ENCODE peak calls at places on chromosomes 13 and 19, in ten cellular contexts. One of them, this sample, is unnamed.

GRCh38 chr13:112062619-112063308 is 4.2 kb upstream of the SOX1 start:
- DNase-seq in cardiac fibroblast: no peak
- DNase-seq in fibroblast of lung: no peak
- DNase-seq in mucosa of descending colon: no peak
- DNase-seq in lower lobe of right lung: no peak
- DNase-seq in BE2C: no peak
- DNase-seq in activated B cell treated with CpG ODN at 0.5 μM for 24 hours: no peak
- DNase-seq in PC-9: no peak
- DNase-seq in lung: no peak
- DNase-seq in RWPE2: no peak
- DNase-seq in this sample: no peak

GRCh38 chr13:95020298-95020987 is 280.8 kb downstream of the ABCC4 start:
- DNase-seq in cardiac fibroblast: peak
- DNase-seq in fibroblast of lung: peak
- DNase-seq in mucosa of descending colon: no peak
- DNase-seq in lower lobe of right lung: no peak
- DNase-seq in BE2C: no peak
- DNase-seq in activated B cell treated with CpG ODN at 0.5 μM for 24 hours: no peak
- DNase-seq in PC-9: no peak
- DNase-seq in lung: no peak
- DNase-seq in RWPE2: no peak
- DNase-seq in this sample: no peak

GRCh38 chr13:72221276-72221962 is 354.4 kb upstream of the DACH1 start:
- DNase-seq in cardiac fibroblast: peak
- DNase-seq in fibroblast of lung: no peak
- DNase-seq in mucosa of descending colon: peak
- DNase-seq in lower lobe of right lung: peak
- DNase-seq in BE2C: peak
- DNase-seq in activated B cell treated with CpG ODN at 0.5 μM for 24 hours: no peak
- DNase-seq in PC-9: peak
- DNase-seq in lung: no peak
- DNase-seq in RWPE2: no peak
- DNase-seq in this sample: no peak

GRCh38 chr13:41501281-41501680 is 43.9 kb downstream of the RGCC start:
- DNase-seq in cardiac fibroblast: no peak
- DNase-seq in fibroblast of lung: no peak
- DNase-seq in mucosa of descending colon: no peak
- DNase-seq in lower lobe of right lung: no peak
- DNase-seq in BE2C: no peak
- DNase-seq in activated B cell treated with CpG ODN at 0.5 μM for 24 hours: no peak
- DNase-seq in PC-9: no peak
- DNase-seq in lung: no peak
- DNase-seq in RWPE2: no peak
- DNase-seq in this sample: no peak

GRCh38 chr13:36904219-36904618 is 15.8 kb downstream of the SMAD9 start:
- DNase-seq in cardiac fibroblast: no peak
- DNase-seq in fibroblast of lung: no peak
- DNase-seq in mucosa of descending colon: no peak
- DNase-seq in lower lobe of right lung: no peak
- DNase-seq in BE2C: peak
- DNase-seq in activated B cell treated with CpG ODN at 0.5 μM for 24 hours: no peak
- DNase-seq in PC-9: no peak
- DNase-seq in lung: no peak
- DNase-seq in RWPE2: no peak
- DNase-seq in this sample: no peak

GRCh38 chr13:43805071-43805468 is 18.3 kb upstream of the ENOX1 start:
- DNase-seq in cardiac fibroblast: peak
- DNase-seq in fibroblast of lung: peak
- DNase-seq in mucosa of descending colon: no peak
- DNase-seq in lower lobe of right lung: no peak
- DNase-seq in BE2C: no peak
- DNase-seq in activated B cell treated with CpG ODN at 0.5 μM for 24 hours: no peak
- DNase-seq in PC-9: peak
- DNase-seq in lung: no peak
- DNase-seq in RWPE2: peak
- DNase-seq in this sample: peak

GRCh38 chr13:38979891-38980627 is 10.6 kb downstream of the STOML3 start:
- DNase-seq in cardiac fibroblast: peak
- DNase-seq in fibroblast of lung: peak
- DNase-seq in mucosa of descending colon: no peak
- DNase-seq in lower lobe of right lung: no peak
- DNase-seq in BE2C: peak
- DNase-seq in activated B cell treated with CpG ODN at 0.5 μM for 24 hours: no peak
- DNase-seq in PC-9: no peak
- DNase-seq in lung: no peak
- DNase-seq in RWPE2: no peak
- DNase-seq in this sample: peak

GRCh38 chr19:43416951-43417623 is 2.4 kb downstream of the TEX101 start:
- DNase-seq in cardiac fibroblast: no peak
- DNase-seq in fibroblast of lung: no peak
- DNase-seq in mucosa of descending colon: no peak
- DNase-seq in lower lobe of right lung: no peak
- DNase-seq in BE2C: no peak
- DNase-seq in activated B cell treated with CpG ODN at 0.5 μM for 24 hours: no peak
- DNase-seq in PC-9: no peak
- DNase-seq in lung: no peak
- DNase-seq in RWPE2: no peak
- DNase-seq in this sample: no peak

GRCh38 chr19:46979770-46980105 is 39.9 kb upstream of the NPAS1 start:
- DNase-seq in cardiac fibroblast: no peak
- DNase-seq in fibroblast of lung: no peak
- DNase-seq in mucosa of descending colon: peak
- DNase-seq in lower lobe of right lung: no peak
- DNase-seq in BE2C: no peak
- DNase-seq in activated B cell treated with CpG ODN at 0.5 μM for 24 hours: no peak
- DNase-seq in PC-9: no peak
- DNase-seq in lung: no peak
- DNase-seq in RWPE2: no peak
- DNase-seq in this sample: no peak

GRCh38 chr19:52673014-52673413 is 34.9 kb upstream of the ZNF83 start:
- DNase-seq in cardiac fibroblast: peak
- DNase-seq in fibroblast of lung: peak
- DNase-seq in mucosa of descending colon: no peak
- DNase-seq in lower lobe of right lung: no peak
- DNase-seq in BE2C: no peak
- DNase-seq in activated B cell treated with CpG ODN at 0.5 μM for 24 hours: no peak
- DNase-seq in PC-9: no peak
- DNase-seq in lung: no peak
- DNase-seq in RWPE2: no peak
- DNase-seq in this sample: peak

GRCh38 chr13:45718063-45718462 is 15.9 kb downstream of the CBY2 start:
- DNase-seq in cardiac fibroblast: peak
- DNase-seq in fibroblast of lung: peak
- DNase-seq in mucosa of descending colon: no peak
- DNase-seq in lower lobe of right lung: no peak
- DNase-seq in BE2C: no peak
- DNase-seq in activated B cell treated with CpG ODN at 0.5 μM for 24 hours: no peak
- DNase-seq in PC-9: no peak
- DNase-seq in lung: no peak
- DNase-seq in RWPE2: no peak
- DNase-seq in this sample: peak

GRCh38 chr19:10552596-10553053 is 8.9 kb downstream of the ATG4D start:
- DNase-seq in cardiac fibroblast: peak
- DNase-seq in fibroblast of lung: peak
- DNase-seq in mucosa of descending colon: no peak
- DNase-seq in lower lobe of right lung: no peak
- DNase-seq in BE2C: peak
- DNase-seq in activated B cell treated with CpG ODN at 0.5 μM for 24 hours: no peak
- DNase-seq in PC-9: no peak
- DNase-seq in lung: no peak
- DNase-seq in RWPE2: no peak
- DNase-seq in this sample: no peak

GRCh38 chr19:47253467-47253881 is 2.9 kb upstream of the CCDC9 start:
- DNase-seq in cardiac fibroblast: peak
- DNase-seq in fibroblast of lung: peak
- DNase-seq in mucosa of descending colon: no peak
- DNase-seq in lower lobe of right lung: no peak
- DNase-seq in BE2C: no peak
- DNase-seq in activated B cell treated with CpG ODN at 0.5 μM for 24 hours: no peak
- DNase-seq in PC-9: peak
- DNase-seq in lung: no peak
- DNase-seq in RWPE2: no peak
- DNase-seq in this sample: peak

GRCh38 chr13:89748716-89749115 is 1598.8 kb upstream of the MIR17HG start:
- DNase-seq in cardiac fibroblast: no peak
- DNase-seq in fibroblast of lung: no peak
- DNase-seq in mucosa of descending colon: no peak
- DNase-seq in lower lobe of right lung: no peak
- DNase-seq in BE2C: peak
- DNase-seq in activated B cell treated with CpG ODN at 0.5 μM for 24 hours: no peak
- DNase-seq in PC-9: no peak
- DNase-seq in lung: no peak
- DNase-seq in RWPE2: no peak
- DNase-seq in this sample: no peak

GRCh38 chr13:30545320-30545719 is 72.4 kb upstream of the USPL1 start:
- DNase-seq in cardiac fibroblast: no peak
- DNase-seq in fibroblast of lung: no peak
- DNase-seq in mucosa of descending colon: no peak
- DNase-seq in lower lobe of right lung: no peak
- DNase-seq in BE2C: no peak
- DNase-seq in activated B cell treated with CpG ODN at 0.5 μM for 24 hours: no peak
- DNase-seq in PC-9: no peak
- DNase-seq in lung: no peak
- DNase-seq in RWPE2: no peak
- DNase-seq in this sample: no peak

GRCh38 chr13:30552567-30552966 is 65.2 kb upstream of the USPL1 start:
- DNase-seq in cardiac fibroblast: no peak
- DNase-seq in fibroblast of lung: no peak
- DNase-seq in mucosa of descending colon: no peak
- DNase-seq in lower lobe of right lung: no peak
- DNase-seq in BE2C: no peak
- DNase-seq in activated B cell treated with CpG ODN at 0.5 μM for 24 hours: no peak
- DNase-seq in PC-9: no peak
- DNase-seq in lung: no peak
- DNase-seq in RWPE2: no peak
- DNase-seq in this sample: no peak

DNA sequence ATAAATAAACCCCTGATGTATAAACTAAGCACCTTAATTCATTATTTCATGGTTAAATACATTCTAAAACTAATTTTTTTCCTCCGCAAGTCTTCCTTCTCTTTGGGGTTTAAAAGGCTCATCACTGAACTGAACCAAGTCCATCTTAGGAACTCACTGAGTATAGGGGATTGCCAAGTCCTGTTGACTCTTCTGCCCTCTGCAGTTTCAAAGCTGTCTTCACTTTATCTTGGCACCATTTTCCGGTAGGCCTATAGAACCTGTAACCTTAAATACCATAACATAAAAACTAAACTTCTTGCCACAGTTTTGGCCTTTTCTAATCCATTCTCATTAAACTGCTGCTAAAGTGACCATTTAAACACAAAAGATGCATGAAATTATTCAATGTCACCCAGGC is 66.5 kb upstream of the USPL1 start:
- DNase-seq in cardiac fibroblast: peak
- DNase-seq in fibroblast of lung: peak
- DNase-seq in mucosa of descending colon: no peak
- DNase-seq in lower lobe of right lung: no peak
- DNase-seq in BE2C: no peak
- DNase-seq in activated B cell treated with CpG ODN at 0.5 μM for 24 hours: no peak
- DNase-seq in PC-9: no peak
- DNase-seq in lung: no peak
- DNase-seq in RWPE2: no peak
- DNase-seq in this sample: peak
- TF ChIP-seq CTCF in cardiac fibroblast: peak
- TF ChIP-seq CTCF in fibroblast of lung: no peak
- TF ChIP-seq CTCF in mucosa of descending colon: no peak
- TF ChIP-seq CTCF in lower lobe of right lung: peak
- TF ChIP-seq CTCF in BE2C: peak
- TF ChIP-seq CTCF in activated B cell treated with CpG ODN at 0.5 μM for 24 hours: no peak
- TF ChIP-seq CTCF in PC-9: peak
- TF ChIP-seq CTCF in lung: peak
- TF ChIP-seq CTCF in RWPE2: peak
- TF ChIP-seq CTCF in this sample: peak

DNA sequence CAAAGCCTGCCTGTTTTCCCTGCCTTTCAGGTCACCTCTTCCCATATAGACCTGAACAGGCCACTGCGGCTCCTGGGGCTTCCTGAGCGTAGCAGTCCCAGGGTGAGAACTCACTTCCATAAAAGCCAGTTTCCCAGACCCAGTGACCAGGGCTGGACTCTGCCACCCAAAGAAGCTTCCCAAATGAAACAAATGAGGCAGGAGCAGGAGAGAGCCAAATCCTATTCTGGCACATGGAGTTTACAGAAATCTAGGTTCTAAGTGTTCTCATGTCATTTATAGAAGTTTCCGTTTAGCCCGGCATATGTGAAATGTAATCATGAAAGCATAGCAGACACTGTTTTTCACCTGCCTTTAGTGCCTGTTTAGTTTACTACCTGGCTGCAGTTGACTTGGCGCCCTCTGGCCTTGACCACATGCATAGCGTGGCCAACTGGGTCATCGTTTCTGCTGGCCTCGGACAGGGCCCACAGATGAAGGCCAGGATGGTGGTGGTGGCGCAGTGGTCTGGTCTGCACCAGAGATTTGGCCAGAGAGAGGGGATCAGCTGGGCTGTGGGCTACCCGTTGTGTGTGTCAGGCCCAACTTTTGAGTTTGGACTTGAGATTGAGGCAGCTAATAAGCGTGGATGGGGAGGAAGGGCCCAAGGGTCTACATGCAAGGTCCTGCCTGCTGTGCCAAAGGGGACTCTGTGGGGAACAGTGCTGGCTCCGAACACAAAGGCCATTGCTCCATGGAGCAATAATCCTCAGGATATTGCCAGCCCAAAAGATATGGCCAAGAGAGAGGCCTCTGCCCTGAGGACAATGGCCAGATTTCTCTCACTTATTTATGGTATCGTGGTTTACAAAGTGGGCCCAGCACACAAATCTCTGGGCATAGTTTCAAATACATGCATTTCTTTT is 43.3 kb downstream of the NFIX start:
- DNase-seq in cardiac fibroblast: no peak
- DNase-seq in fibroblast of lung: no peak
- DNase-seq in mucosa of descending colon: no peak
- DNase-seq in lower lobe of right lung: no peak
- DNase-seq in BE2C: no peak
- DNase-seq in activated B cell treated with CpG ODN at 0.5 μM for 24 hours: no peak
- DNase-seq in PC-9: no peak
- DNase-seq in lung: no peak
- DNase-seq in RWPE2: no peak
- DNase-seq in this sample: no peak
- TF ChIP-seq CTCF in cardiac fibroblast: no peak
- TF ChIP-seq CTCF in fibroblast of lung: no peak
- TF ChIP-seq CTCF in mucosa of descending colon: no peak
- TF ChIP-seq CTCF in lower lobe of right lung: no peak
- TF ChIP-seq CTCF in BE2C: no peak
- TF ChIP-seq CTCF in activated B cell treated with CpG ODN at 0.5 μM for 24 hours: no peak
- TF ChIP-seq CTCF in PC-9: no peak
- TF ChIP-seq CTCF in lung: no peak
- TF ChIP-seq CTCF in RWPE2: no peak
- TF ChIP-seq CTCF in this sample: no peak

GRCh38 chr19:15419413-15420025 is 731 bp upstream of the AKAP8L start:
- DNase-seq in cardiac fibroblast: peak
- DNase-seq in fibroblast of lung: no peak
- DNase-seq in mucosa of descending colon: no peak
- DNase-seq in lower lobe of right lung: no peak
- DNase-seq in BE2C: no peak
- DNase-seq in activated B cell treated with CpG ODN at 0.5 μM for 24 hours: no peak
- DNase-seq in PC-9: no peak
- DNase-seq in lung: no peak
- DNase-seq in RWPE2: no peak
- DNase-seq in this sample: peak
- TF ChIP-seq CTCF in cardiac fibroblast: no peak
- TF ChIP-seq CTCF in fibroblast of lung: no peak
- TF ChIP-seq CTCF in mucosa of descending colon: no peak
- TF ChIP-seq CTCF in lower lobe of right lung: no peak
- TF ChIP-seq CTCF in BE2C: no peak
- TF ChIP-seq CTCF in activated B cell treated with CpG ODN at 0.5 μM for 24 hours: no peak
- TF ChIP-seq CTCF in PC-9: peak
- TF ChIP-seq CTCF in lung: no peak
- TF ChIP-seq CTCF in RWPE2: peak
- TF ChIP-seq CTCF in this sample: no peak

GRCh38 chr13:26971990-26972888 is 199.4 kb downstream of the USP12 start:
- DNase-seq in cardiac fibroblast: peak
- DNase-seq in fibroblast of lung: peak
- DNase-seq in mucosa of descending colon: peak
- DNase-seq in lower lobe of right lung: peak
- DNase-seq in BE2C: peak
- DNase-seq in activated B cell treated with CpG ODN at 0.5 μM for 24 hours: no peak
- DNase-seq in PC-9: peak
- DNase-seq in lung: no peak
- DNase-seq in RWPE2: no peak
- DNase-seq in this sample: no peak
- TF ChIP-seq CTCF in cardiac fibroblast: peak
- TF ChIP-seq CTCF in fibroblast of lung: no peak
- TF ChIP-seq CTCF in mucosa of descending colon: peak
- TF ChIP-seq CTCF in lower lobe of right lung: peak
- TF ChIP-seq CTCF in BE2C: peak
- TF ChIP-seq CTCF in activated B cell treated with CpG ODN at 0.5 μM for 24 hours: no peak
- TF ChIP-seq CTCF in PC-9: peak
- TF ChIP-seq CTCF in lung: no peak
- TF ChIP-seq CTCF in RWPE2: peak
- TF ChIP-seq CTCF in this sample: peak